ENCODE peak calls at places on chromosomes 16 and 17, in six cellular contexts. D, Q, X, A, Z and H are unnamed samples.

GRCh38 chr16:79723583-79724168 is 123.1 kb upstream of the MAF start:
- DNase-seq in D (no peak), Q (no peak), X (no peak), A (no peak), Z (no peak), H (no peak)

GRCh38 chr17:7014995-7015586 is 2.7 kb downstream of the RNASEK start:
- DNase-seq in D (no peak), Q (peak), X (no peak), A (no peak), Z (no peak), H (peak)

GRCh38 chr17:81891303-81891552 is 158 bp downstream of the ALYREF start:
- DNase-seq in D (no peak), Q (no peak), X (no peak), A (no peak), Z (no peak), H (no peak)

GRCh38 chr17:77424585-77425344 is 284.0 kb downstream of the SEC14L1 start:
- DNase-seq in D (no peak), Q (peak), X (peak), A (peak), Z (peak), H (no peak)

GRCh38 chr16:87780385-87780989 is 14.7 kb upstream of the KLHDC4 start:
- DNase-seq in D (no peak), Q (peak), X (peak), A (peak), Z (no peak), H (no peak)

GRCh38 chr16:88681709-88682451 is 4.4 kb downstream of the SNAI3 start:
- DNase-seq in D (no peak), Q (no peak), X (peak), A (peak), Z (no peak), H (no peak)

GRCh38 chr17:72976971-72977767 is 115.3 kb downstream of the SLC39A11 start:
- DNase-seq in D (no peak), Q (peak), X (no peak), A (peak), Z (peak), H (no peak)

GRCh38 chr16:69107311-69107962 is 2.0 kb downstream of the HAS3 start:
- DNase-seq in D (no peak), Q (peak), X (peak), A (peak), Z (no peak), H (no peak)

GRCh38 chr17:47286198-47286914 is 32.7 kb downstream of the ITGB3 start:
- DNase-seq in D (no peak), Q (peak), X (no peak), A (no peak), Z (no peak), H (no peak)

GRCh38 chr17:40333781-40334453 is 24.9 kb downstream of the RARA start:
- DNase-seq in D (no peak), Q (no peak), X (no peak), A (no peak), Z (no peak), H (no peak)

GRCh38 chr17:12627177-12627629 is 38.5 kb upstream of the MYOCD start:
- DNase-seq in D (no peak), Q (peak), X (no peak), A (no peak), Z (no peak), H (no peak)

GRCh38 chr16:51524555-51525373 is 373.7 kb upstream of the SALL1 start:
- DNase-seq in D (peak), Q (peak), X (no peak), A (no peak), Z (no peak), H (no peak)

GRCh38 chr17:32143525-32143865 is 1.2 kb downstream of the RHOT1 start:
- DNase-seq in D (no peak), Q (no peak), X (no peak), A (no peak), Z (no peak), H (no peak)

GRCh38 chr17:67194134-67194533 is 50.9 kb downstream of the HELZ start:
- DNase-seq in D (no peak), Q (peak), X (no peak), A (no peak), Z (no peak), H (no peak)

GRCh38 chr16:63983401-63983800 is 1138.5 kb downstream of the CDH11 start:
- DNase-seq in D (peak), Q (no peak), X (no peak), A (no peak), Z (no peak), H (no peak)

GRCh38 chr16:85270365-85270764 is 158.1 kb upstream of the CIBAR2 start:
- DNase-seq in D (no peak), Q (peak), X (no peak), A (no peak), Z (no peak), H (no peak)

GRCh38 chr16:89455178-89455577 is 35.2 kb downstream of the ANKRD11 start:
- DNase-seq in D (no peak), Q (no peak), X (no peak), A (no peak), Z (no peak), H (no peak)

GRCh38 chr17:40559954-40560591 is 5.2 kb downstream of the CCR7 start:
- DNase-seq in D (peak), Q (peak), X (peak), A (peak), Z (peak), H (peak)

GRCh38 chr16:86337581-86338402 is 172.5 kb upstream of the FOXF1 start:
- DNase-seq in D (no peak), Q (no peak), X (no peak), A (no peak), Z (no peak), H (no peak)

GRCh38 chr16:78731785-78732184 is 632.3 kb downstream of the WWOX start:
- DNase-seq in D (no peak), Q (no peak), X (no peak), A (no peak), Z (no peak), H (no peak)

GRCh38 chr17:77618173-77618572 is 340.3 kb upstream of the TNRC6C start:
- DNase-seq in D (no peak), Q (no peak), X (peak), A (no peak), Z (no peak), H (no peak)

GRCh38 chr16:4097826-4098240 is 18.4 kb downstream of the ADCY9 start:
- DNase-seq in D (peak), Q (peak), X (no peak), A (no peak), Z (no peak), H (no peak)

GRCh38 chr16:86566966-86567700 is 504 bp downstream of the FOXC2 start:
- DNase-seq in D (no peak), Q (peak), X (no peak), A (peak), Z (no peak), H (no peak)

GRCh38 chr17:47708312-47708863 is 14.4 kb downstream of the TBKBP1 start:
- DNase-seq in D (no peak), Q (no peak), X (no peak), A (no peak), Z (no peak), H (no peak)

GRCh38 chr16:88736088-88736487 is 29.8 kb downstream of the CTU2 start:
- DNase-seq in D (no peak), Q (no peak), X (no peak), A (no peak), Z (no peak), H (no peak)

GRCh38 chr17:29251969-29252866 is 5.6 kb downstream of the CRYBA1 start:
- DNase-seq in D (no peak), Q (peak), X (no peak), A (no peak), Z (no peak), H (no peak)

GRCh38 chr17:75521951-75522727 is 3.4 kb upstream of the LLGL2 start:
- DNase-seq in D (no peak), Q (no peak), X (peak), A (no peak), Z (no peak), H (no peak)

GRCh38 chr16:71467810-71468209 is 5.8 kb upstream of the ZNF23 start:
- DNase-seq in D (no peak), Q (no peak), X (no peak), A (no peak), Z (peak), H (peak)

GRCh38 chr16:8572919-8573724 is 17.2 kb downstream of the TMEM114 start:
- DNase-seq in D (no peak), Q (peak), X (no peak), A (no peak), Z (no peak), H (no peak)

GRCh38 chr17:76627510-76627909 is 16.0 kb downstream of the ST6GALNAC1 start:
- DNase-seq in D (no peak), Q (no peak), X (no peak), A (no peak), Z (no peak), H (no peak)

GRCh38 chr17:61395983-61396585 is 3.6 kb upstream of the TBX2 start:
- DNase-seq in D (no peak), Q (no peak), X (peak), A (no peak), Z (no peak), H (no peak)

GRCh38 chr16:58306327-58306726 is 11.5 kb upstream of the PRSS54 start:
- DNase-seq in D (peak), Q (peak), X (no peak), A (no peak), Z (no peak), H (peak)

GRCh38 chr17:19318611-19319010 is 43.9 kb downstream of the B9D1 start:
- DNase-seq in D (no peak), Q (no peak), X (peak), A (no peak), Z (no peak), H (no peak)

GRCh38 chr17:27293898-27294688 is at the start of gene WSB1:
- DNase-seq in D (peak), Q (peak), X (peak), A (peak), Z (peak), H (peak)
- TF ChIP-seq CTCF in D (no peak), Q (peak), X (no peak), A (no peak), Z (no peak), H (no peak)

GRCh38 chr17:50534979-50535326 is 2.4 kb downstream of the EPN3 start:
- DNase-seq in D (no peak), Q (no peak), X (no peak), A (no peak), Z (no peak), H (no peak)

GRCh38 chr17:50535407-50535806 is 2.9 kb downstream of the EPN3 start:
- DNase-seq in D (no peak), Q (no peak), X (no peak), A (no peak), Z (no peak), H (no peak)

GRCh38 chr17:50533720-50534148 is 1.2 kb downstream of the EPN3 start:
- DNase-seq in D (no peak), Q (peak), X (no peak), A (peak), Z (no peak), H (no peak)

GRCh38 chr17:50533185-50533584 is 650 bp downstream of the EPN3 start:
- DNase-seq in D (no peak), Q (no peak), X (no peak), A (no peak), Z (no peak), H (no peak)

DNA sequence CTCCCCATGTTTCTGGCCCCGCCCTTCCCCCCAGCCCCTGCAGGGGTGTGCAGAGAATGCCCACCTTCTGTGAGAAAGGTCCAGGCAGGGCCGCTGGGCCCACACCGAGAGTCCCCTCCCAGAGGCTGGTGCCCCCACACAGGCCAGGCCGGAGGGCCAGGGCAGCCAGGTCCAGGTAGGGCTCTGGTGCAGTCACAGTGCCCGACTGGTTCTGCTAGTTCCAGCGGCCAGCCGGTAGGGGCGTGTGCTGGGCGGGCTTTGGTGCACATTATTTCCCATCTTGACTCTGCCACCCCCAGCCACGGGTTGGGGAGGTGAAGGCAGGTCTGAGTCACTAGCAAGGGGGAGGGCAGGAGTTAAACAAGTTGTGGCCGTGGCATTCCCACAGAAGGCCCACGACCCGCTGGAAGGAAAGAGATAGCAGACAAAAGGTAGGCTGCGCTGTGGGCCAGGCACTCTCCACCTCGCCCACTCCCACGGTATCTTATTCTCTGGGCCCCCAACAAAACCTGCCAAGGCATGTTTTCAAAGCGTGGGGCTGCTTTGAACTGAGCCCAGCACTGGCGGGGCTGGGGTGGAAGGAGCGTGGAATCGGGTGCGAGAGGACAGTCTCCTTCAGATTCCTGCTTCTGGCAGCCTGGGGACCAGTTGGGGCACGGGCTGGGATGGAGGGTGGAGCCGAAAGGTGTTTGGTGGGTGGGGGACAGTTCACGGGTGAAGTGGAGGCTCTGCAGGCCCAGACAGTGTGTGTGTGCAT is 1.9 kb downstream of the EPN3 start:
- DNase-seq in D (no peak), Q (no peak), X (no peak), A (no peak), Z (no peak), H (no peak)
- TF ChIP-seq CTCF in D (peak), Q (peak), X (peak), A (peak), Z (peak), H (no peak)

GRCh38 chr16:73879621-73880020 is 417.0 kb upstream of the PSMD7 start:
- DNase-seq in D (no peak), Q (no peak), X (no peak), A (no peak), Z (no peak), H (no peak)

GRCh38 chr16:73877148-73877547 is 419.5 kb upstream of the PSMD7 start:
- DNase-seq in D (no peak), Q (no peak), X (no peak), A (no peak), Z (no peak), H (no peak)

GRCh38 chr16:73873643-73874042 is 423.0 kb upstream of the PSMD7 start:
- DNase-seq in D (no peak), Q (no peak), X (no peak), A (no peak), Z (no peak), H (no peak)

GRCh38 chr16:73872856-73873255 is 423.8 kb upstream of the PSMD7 start:
- DNase-seq in D (no peak), Q (no peak), X (no peak), A (no peak), Z (no peak), H (no peak)

DNA sequence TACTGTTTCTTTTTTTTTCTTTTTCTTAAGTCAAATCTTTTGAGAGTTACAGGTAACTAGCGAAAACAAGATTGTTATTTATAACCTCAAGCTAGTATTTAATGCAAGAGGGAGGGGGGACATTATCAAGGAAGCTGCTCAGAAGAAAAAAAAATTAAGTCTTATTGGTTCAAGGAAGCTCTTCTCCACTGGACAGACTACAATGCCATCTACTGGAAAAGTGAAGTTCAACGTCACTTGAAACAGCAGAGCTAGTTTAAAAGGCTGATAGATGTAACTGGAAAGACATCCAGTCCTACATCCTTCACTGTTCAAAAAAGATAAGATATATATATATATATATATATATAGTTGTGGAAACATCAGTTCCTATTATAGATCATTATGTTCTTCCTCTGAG is 418.0 kb upstream of the PSMD7 start:
- DNase-seq in D (peak), Q (peak), X (no peak), A (no peak), Z (no peak), H (no peak)
- TF ChIP-seq CTCF in D (peak), Q (peak), X (peak), A (peak), Z (peak), H (no peak)

GRCh38 chr17:43431741-43432523 is 33.1 kb downstream of the ARL4D start:
- DNase-seq in D (no peak), Q (peak), X (no peak), A (no peak), Z (no peak), H (no peak)

GRCh38 chr17:43430936-43431649 is 32.3 kb downstream of the ARL4D start:
- DNase-seq in D (no peak), Q (no peak), X (no peak), A (no peak), Z (no peak), H (no peak)

GRCh38 chr17:43427362-43428043 is 28.7 kb downstream of the ARL4D start:
- DNase-seq in D (no peak), Q (no peak), X (no peak), A (no peak), Z (no peak), H (no peak)

GRCh38 chr17:43423777-43424455 is 25.1 kb downstream of the ARL4D start:
- DNase-seq in D (no peak), Q (no peak), X (no peak), A (no peak), Z (no peak), H (no peak)

GRCh38 chr17:43428524-43428923 is 29.7 kb downstream of the ARL4D start:
- DNase-seq in D (no peak), Q (no peak), X (no peak), A (no peak), Z (no peak), H (no peak)
- TF ChIP-seq CTCF in D (no peak), Q (peak), X (peak), A (no peak), Z (no peak), H (no peak)

GRCh38 chr16:10877472-10877946 is 507 bp downstream of the CIITA start:
- DNase-seq in D (no peak), Q (no peak), X (peak), A (no peak), Z (no peak), H (no peak)
- TF ChIP-seq CTCF in D (no peak), Q (no peak), X (no peak), A (no peak), Z (no peak), H (no peak)

DNA sequence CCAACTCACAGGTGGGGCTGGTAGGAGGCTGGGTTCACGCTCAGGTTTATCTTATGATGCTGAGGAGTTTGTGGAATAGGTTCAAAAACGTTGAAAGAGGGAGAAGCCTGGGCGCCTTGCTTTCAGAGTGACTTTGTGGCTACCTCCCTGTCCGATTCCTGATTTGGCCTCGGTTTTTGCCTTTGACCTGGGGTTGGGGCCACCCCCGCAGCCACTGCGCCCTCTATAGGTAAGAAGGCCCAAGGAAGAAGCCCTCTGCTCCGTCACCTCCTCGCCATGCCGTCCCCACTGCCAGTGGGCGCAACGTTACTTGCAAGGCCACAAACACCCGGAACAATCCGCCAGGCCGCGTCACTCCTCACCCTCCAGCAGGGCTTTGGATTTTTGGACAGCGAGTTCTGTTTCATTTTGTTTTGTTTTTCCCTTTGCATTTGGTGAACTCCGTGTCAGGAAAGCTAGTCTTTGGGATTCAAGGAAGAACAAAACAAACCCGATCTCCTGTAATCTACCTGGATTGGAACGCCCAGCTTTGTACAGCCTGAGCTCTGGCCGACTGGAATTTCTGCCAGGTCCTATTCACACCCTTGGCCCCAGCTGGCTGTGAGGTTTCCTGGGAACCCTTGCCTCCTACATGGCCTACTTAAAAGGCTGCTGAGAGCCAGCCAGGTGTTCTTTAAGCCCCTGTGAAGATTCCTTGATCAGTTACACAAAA is 60.7 kb downstream of the TBC1D16 start:
- DNase-seq in D (no peak), Q (no peak), X (peak), A (no peak), Z (peak), H (no peak)
- TF ChIP-seq CTCF in D (peak), Q (no peak), X (peak), A (peak), Z (peak), H (no peak)

GRCh38 chr16:19400709-19401108 is 17.0 kb upstream of the TMC5 start:
- DNase-seq in D (no peak), Q (no peak), X (no peak), A (no peak), Z (no peak), H (no peak)
- TF ChIP-seq CTCF in D (peak), Q (no peak), X (peak), A (no peak), Z (no peak), H (no peak)

DNA sequence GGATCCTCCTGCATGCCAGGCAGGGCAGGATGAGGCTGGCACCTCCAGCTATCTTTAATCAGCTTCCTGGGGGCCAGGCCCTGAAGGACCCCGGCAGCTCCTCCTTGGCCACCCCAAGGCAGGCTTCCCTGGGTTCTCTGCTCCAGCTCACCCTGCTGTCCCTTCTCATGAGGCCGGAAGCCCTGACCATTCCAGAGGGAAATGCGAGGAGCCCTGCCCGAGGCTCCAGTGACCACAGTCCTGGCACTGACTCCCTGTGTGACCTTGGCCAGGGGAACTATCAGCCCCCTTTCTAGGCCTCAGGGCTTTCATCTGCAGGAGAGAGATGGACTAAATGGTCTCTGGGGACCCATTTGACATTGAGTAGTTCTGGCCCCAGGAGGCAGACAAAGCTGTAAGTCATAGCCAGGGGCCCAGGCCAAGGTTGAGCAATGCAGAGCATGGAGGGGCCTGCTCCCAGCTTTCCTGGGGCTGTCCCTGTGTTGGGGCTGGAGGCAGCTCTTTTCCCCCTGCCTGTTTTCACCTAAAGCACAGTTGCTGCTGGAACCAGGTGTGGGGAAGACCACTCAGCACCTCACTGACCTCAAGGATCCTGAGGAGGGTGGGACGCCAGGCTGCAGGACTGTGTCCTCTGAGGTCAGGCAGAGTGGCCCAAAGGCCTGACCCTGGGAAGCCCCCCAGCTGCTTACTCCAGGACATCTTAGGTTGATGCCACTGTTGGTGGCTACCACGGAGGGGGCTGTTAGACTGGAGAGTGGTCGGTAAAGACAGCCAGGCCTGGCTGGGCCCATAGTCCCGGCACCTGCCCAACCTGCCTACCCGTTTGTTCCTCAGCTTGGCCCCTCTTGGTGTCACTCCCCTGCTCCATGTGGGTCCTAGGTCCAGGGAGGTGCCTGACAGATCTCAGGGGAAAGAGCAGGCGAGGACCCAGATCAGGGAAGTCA is 8.1 kb downstream of the KCNH6 start:
- DNase-seq in D (no peak), Q (peak), X (no peak), A (no peak), Z (no peak), H (no peak)
- TF ChIP-seq CTCF in D (no peak), Q (no peak), X (no peak), A (no peak), Z (no peak), H (no peak)